ENCODE peak calls at places on chromosomes 13 and 19, in five cellular contexts. One of them, this sample, is unnamed.

GRCh38 chr19:1237754-1238372 is at the start of gene CBARP:
- DNase-seq in foreskin fibroblast: peak
- DNase-seq in A172: no peak
- DNase-seq in central memory CD4-positive, alpha-beta T cell: no peak
- DNase-seq in fibroblast of mammary gland: no peak
- DNase-seq in this sample: peak

GRCh38 chr13:64417609-64418008 is 2812.5 kb downstream of the PCDH9 start:
- DNase-seq in foreskin fibroblast: no peak
- DNase-seq in A172: no peak
- DNase-seq in central memory CD4-positive, alpha-beta T cell: no peak
- DNase-seq in fibroblast of mammary gland: no peak
- DNase-seq in this sample: no peak

GRCh38 chr13:35630551-35631275 is 154.2 kb upstream of the MAB21L1 start:
- DNase-seq in foreskin fibroblast: peak
- DNase-seq in A172: peak
- DNase-seq in central memory CD4-positive, alpha-beta T cell: no peak
- DNase-seq in fibroblast of mammary gland: peak
- DNase-seq in this sample: no peak

GRCh38 chr13:23579072-23579885 is 9.1 kb downstream of the TNFRSF19 start:
- DNase-seq in foreskin fibroblast: peak
- DNase-seq in A172: peak
- DNase-seq in central memory CD4-positive, alpha-beta T cell: peak
- DNase-seq in fibroblast of mammary gland: peak
- DNase-seq in this sample: peak

GRCh38 chr19:43759515-43759914 is 4.8 kb upstream of the SMG9 start:
- DNase-seq in foreskin fibroblast: peak
- DNase-seq in A172: peak
- DNase-seq in central memory CD4-positive, alpha-beta T cell: no peak
- DNase-seq in fibroblast of mammary gland: peak
- DNase-seq in this sample: no peak

GRCh38 chr13:43405457-43405856 is 381.3 kb downstream of the ENOX1 start:
- DNase-seq in foreskin fibroblast: peak
- DNase-seq in A172: peak
- DNase-seq in central memory CD4-positive, alpha-beta T cell: no peak
- DNase-seq in fibroblast of mammary gland: peak
- DNase-seq in this sample: no peak

GRCh38 chr19:14428882-14429416 is 4.2 kb upstream of the PKN1 start:
- DNase-seq in foreskin fibroblast: no peak
- DNase-seq in A172: no peak
- DNase-seq in central memory CD4-positive, alpha-beta T cell: no peak
- DNase-seq in fibroblast of mammary gland: no peak
- DNase-seq in this sample: no peak

GRCh38 chr13:106565127-106565775 is 2.7 kb downstream of the ARGLU1 start:
- DNase-seq in foreskin fibroblast: no peak
- DNase-seq in A172: no peak
- DNase-seq in central memory CD4-positive, alpha-beta T cell: no peak
- DNase-seq in fibroblast of mammary gland: no peak
- DNase-seq in this sample: no peak

GRCh38 chr19:14949876-14950275 is 8.6 kb downstream of the OR7C2 start:
- DNase-seq in foreskin fibroblast: no peak
- DNase-seq in A172: no peak
- DNase-seq in central memory CD4-positive, alpha-beta T cell: no peak
- DNase-seq in fibroblast of mammary gland: no peak
- DNase-seq in this sample: no peak

GRCh38 chr19:3919793-3920192 is 13.1 kb upstream of the NMRK2 start:
- DNase-seq in foreskin fibroblast: no peak
- DNase-seq in A172: no peak
- DNase-seq in central memory CD4-positive, alpha-beta T cell: no peak
- DNase-seq in fibroblast of mammary gland: no peak
- DNase-seq in this sample: no peak

GRCh38 chr13:26300140-26300539 is 46.2 kb downstream of the CDK8 start:
- DNase-seq in foreskin fibroblast: peak
- DNase-seq in A172: peak
- DNase-seq in central memory CD4-positive, alpha-beta T cell: no peak
- DNase-seq in fibroblast of mammary gland: peak
- DNase-seq in this sample: no peak

GRCh38 chr13:47594833-47595232 is 406.2 kb downstream of the SUCLA2 start:
- DNase-seq in foreskin fibroblast: peak
- DNase-seq in A172: no peak
- DNase-seq in central memory CD4-positive, alpha-beta T cell: no peak
- DNase-seq in fibroblast of mammary gland: peak
- DNase-seq in this sample: no peak

GRCh38 chr13:33032037-33032625 is 15.9 kb downstream of the KL start:
- DNase-seq in foreskin fibroblast: peak
- DNase-seq in A172: no peak
- DNase-seq in central memory CD4-positive, alpha-beta T cell: no peak
- DNase-seq in fibroblast of mammary gland: peak
- DNase-seq in this sample: no peak

GRCh38 chr19:56290104-56290503 is 17.6 kb downstream of the EDDM13 start:
- DNase-seq in foreskin fibroblast: no peak
- DNase-seq in A172: no peak
- DNase-seq in central memory CD4-positive, alpha-beta T cell: no peak
- DNase-seq in fibroblast of mammary gland: no peak
- DNase-seq in this sample: no peak

GRCh38 chr13:33994826-33995502 is 177.0 kb downstream of the RFC3 start:
- DNase-seq in foreskin fibroblast: no peak
- DNase-seq in A172: no peak
- DNase-seq in central memory CD4-positive, alpha-beta T cell: no peak
- DNase-seq in fibroblast of mammary gland: no peak
- DNase-seq in this sample: no peak

GRCh38 chr13:23656637-23657036 is 86.4 kb downstream of the TNFRSF19 start:
- DNase-seq in foreskin fibroblast: peak
- DNase-seq in A172: no peak
- DNase-seq in central memory CD4-positive, alpha-beta T cell: no peak
- DNase-seq in fibroblast of mammary gland: peak
- DNase-seq in this sample: no peak

GRCh38 chr19:11418166-11418517 is 972 bp downstream of the RGL3 start:
- DNase-seq in foreskin fibroblast: no peak
- DNase-seq in A172: no peak
- DNase-seq in central memory CD4-positive, alpha-beta T cell: no peak
- DNase-seq in fibroblast of mammary gland: no peak
- DNase-seq in this sample: no peak

GRCh38 chr13:27790523-27790922 is 1.8 kb upstream of the GSX1 start:
- DNase-seq in foreskin fibroblast: no peak
- DNase-seq in A172: no peak
- DNase-seq in central memory CD4-positive, alpha-beta T cell: no peak
- DNase-seq in fibroblast of mammary gland: no peak
- DNase-seq in this sample: no peak

GRCh38 chr19:12766051-12766521 is 9.3 kb downstream of the HOOK2 start:
- DNase-seq in foreskin fibroblast: peak
- DNase-seq in A172: peak
- DNase-seq in central memory CD4-positive, alpha-beta T cell: peak
- DNase-seq in fibroblast of mammary gland: peak
- DNase-seq in this sample: peak

GRCh38 chr19:8017808-8018207 is 12.4 kb upstream of the ELAVL1 start:
- DNase-seq in foreskin fibroblast: no peak
- DNase-seq in A172: no peak
- DNase-seq in central memory CD4-positive, alpha-beta T cell: peak
- DNase-seq in fibroblast of mammary gland: no peak
- DNase-seq in this sample: no peak

GRCh38 chr19:39539165-39539518 is 819 bp downstream of the EID2 start:
- DNase-seq in foreskin fibroblast: no peak
- DNase-seq in A172: no peak
- DNase-seq in central memory CD4-positive, alpha-beta T cell: no peak
- DNase-seq in fibroblast of mammary gland: peak
- DNase-seq in this sample: no peak

GRCh38 chr13:43006893-43007631 is 15.0 kb upstream of the EPSTI1 start:
- DNase-seq in foreskin fibroblast: peak
- DNase-seq in A172: peak
- DNase-seq in central memory CD4-positive, alpha-beta T cell: no peak
- DNase-seq in fibroblast of mammary gland: peak
- DNase-seq in this sample: no peak

GRCh38 chr19:8904597-8904996 is 72.4 kb downstream of the MBD3L1 start:
- DNase-seq in foreskin fibroblast: no peak
- DNase-seq in A172: no peak
- DNase-seq in central memory CD4-positive, alpha-beta T cell: no peak
- DNase-seq in fibroblast of mammary gland: no peak
- DNase-seq in this sample: no peak

GRCh38 chr19:48480151-48480475 is 10.9 kb downstream of the CYTH2 start:
- DNase-seq in foreskin fibroblast: peak
- DNase-seq in A172: no peak
- DNase-seq in central memory CD4-positive, alpha-beta T cell: no peak
- DNase-seq in fibroblast of mammary gland: peak
- DNase-seq in this sample: no peak

GRCh38 chr13:75867718-75868117 is 231.6 kb downstream of the LMO7 start:
- DNase-seq in foreskin fibroblast: no peak
- DNase-seq in A172: no peak
- DNase-seq in central memory CD4-positive, alpha-beta T cell: no peak
- DNase-seq in fibroblast of mammary gland: no peak
- DNase-seq in this sample: no peak

GRCh38 chr19:45554481-45554880 is 30.1 kb downstream of the OPA3 start:
- DNase-seq in foreskin fibroblast: peak
- DNase-seq in A172: no peak
- DNase-seq in central memory CD4-positive, alpha-beta T cell: no peak
- DNase-seq in fibroblast of mammary gland: no peak
- DNase-seq in this sample: no peak

GRCh38 chr13:45119469-45119989 is 781 bp upstream of the GTF2F2 start:
- DNase-seq in foreskin fibroblast: peak
- DNase-seq in A172: no peak
- DNase-seq in central memory CD4-positive, alpha-beta T cell: peak
- DNase-seq in fibroblast of mammary gland: peak
- DNase-seq in this sample: no peak

GRCh38 chr13:37616131-37616530 is 17.6 kb upstream of the POSTN start:
- DNase-seq in foreskin fibroblast: peak
- DNase-seq in A172: peak
- DNase-seq in central memory CD4-positive, alpha-beta T cell: no peak
- DNase-seq in fibroblast of mammary gland: no peak
- DNase-seq in this sample: no peak

GRCh38 chr19:10290439-10290875 is 705 bp downstream of the ICAM5 start:
- DNase-seq in foreskin fibroblast: peak
- DNase-seq in A172: no peak
- DNase-seq in central memory CD4-positive, alpha-beta T cell: no peak
- DNase-seq in fibroblast of mammary gland: no peak
- DNase-seq in this sample: no peak

GRCh38 chr19:56144396-56144795 is 3.3 kb downstream of the ZNF444 start:
- DNase-seq in foreskin fibroblast: no peak
- DNase-seq in A172: no peak
- DNase-seq in central memory CD4-positive, alpha-beta T cell: no peak
- DNase-seq in fibroblast of mammary gland: no peak
- DNase-seq in this sample: no peak

GRCh38 chr13:32426191-32426980 is 1.5 kb downstream of the N4BP2L1 start:
- DNase-seq in foreskin fibroblast: peak
- DNase-seq in A172: no peak
- DNase-seq in central memory CD4-positive, alpha-beta T cell: peak
- DNase-seq in fibroblast of mammary gland: no peak
- DNase-seq in this sample: no peak

GRCh38 chr19:10320602-10321416 is 5.0 kb upstream of the FDX2 start:
- DNase-seq in foreskin fibroblast: no peak
- DNase-seq in A172: no peak
- DNase-seq in central memory CD4-positive, alpha-beta T cell: no peak
- DNase-seq in fibroblast of mammary gland: no peak
- DNase-seq in this sample: no peak

GRCh38 chr13:64997438-64997837 is 2232.7 kb downstream of the PCDH9 start:
- DNase-seq in foreskin fibroblast: no peak
- DNase-seq in A172: no peak
- DNase-seq in central memory CD4-positive, alpha-beta T cell: no peak
- DNase-seq in fibroblast of mammary gland: no peak
- DNase-seq in this sample: no peak

GRCh38 chr19:1239796-1240737 is 1.5 kb upstream of the ATP5F1D start:
- DNase-seq in foreskin fibroblast: peak
- DNase-seq in A172: peak
- DNase-seq in central memory CD4-positive, alpha-beta T cell: peak
- DNase-seq in fibroblast of mammary gland: peak
- DNase-seq in this sample: peak

GRCh38 chr13:46124531-46124966 is 19.7 kb upstream of the CPB2 start:
- DNase-seq in foreskin fibroblast: no peak
- DNase-seq in A172: no peak
- DNase-seq in central memory CD4-positive, alpha-beta T cell: no peak
- DNase-seq in fibroblast of mammary gland: no peak
- DNase-seq in this sample: no peak

GRCh38 chr13:35736876-35737275 is 260.4 kb upstream of the MAB21L1 start:
- DNase-seq in foreskin fibroblast: no peak
- DNase-seq in A172: no peak
- DNase-seq in central memory CD4-positive, alpha-beta T cell: no peak
- DNase-seq in fibroblast of mammary gland: no peak
- DNase-seq in this sample: no peak